ENCODE peak calls at places on chromosomes 1 and 21, in six cellular contexts. G is choroid plexus epithelial cell; U is fibroblast of lung; A is heart right ventricle; V is lower lobe of right lung; O is CD8-positive, alpha-beta memory T cell. F is an unnamed sample.

GRCh38 chr1:185561629-185562028 is 172.6 kb upstream of the HMCN1 start:
- DNase-seq in U (no peak), A (no peak), O (no peak), V (no peak), G (peak), F (no peak)

GRCh38 chr1:99992044-99992722 is 22.4 kb downstream of the SLC35A3 start:
- DNase-seq in O (no peak), G (peak), U (no peak), V (no peak), A (no peak), F (no peak)

GRCh38 chr21:27108228-27108627 is 141.3 kb upstream of the ADAMTS5 start:
- DNase-seq in O (no peak), G (peak), V (no peak), U (peak), A (no peak), F (no peak)

GRCh38 chr1:72115290-72115689 is 167.0 kb downstream of the NEGR1 start:
- DNase-seq in G (no peak), A (no peak), V (no peak), O (no peak), U (no peak), F (no peak)

GRCh38 chr1:21721271-21721985 is 52.3 kb upstream of the RAP1GAP start:
- DNase-seq in A (no peak), G (no peak), O (no peak), U (no peak), V (no peak), F (no peak)

GRCh38 chr1:40224040-40224439 is 23.7 kb upstream of the TMCO2 start:
- DNase-seq in G (no peak), U (no peak), A (no peak), O (no peak), V (no peak), F (no peak)

GRCh38 chr1:232793944-232794343 is 11.3 kb upstream of the MAP10 start:
- DNase-seq in O (no peak), A (no peak), V (no peak), G (peak), U (peak), F (no peak)

GRCh38 chr1:39892611-39893595 is 8.8 kb downstream of the MYCL start:
- DNase-seq in A (no peak), O (no peak), G (peak), V (no peak), U (peak), F (no peak)

GRCh38 chr1:156750191-156750931 is 1.1 kb downstream of the HDGF start:
- DNase-seq in A (no peak), V (peak), G (no peak), U (no peak), O (peak), F (no peak)

GRCh38 chr1:205791568-205792180 is 16.4 kb upstream of the RAB29 start:
- DNase-seq in G (peak), U (peak), O (peak), A (peak), V (peak), F (no peak)

GRCh38 chr1:1703796-1704195 is 11.2 kb upstream of the SLC35E2B start:
- DNase-seq in O (no peak), A (no peak), G (no peak), V (no peak), U (no peak), F (no peak)

GRCh38 chr1:18211764-18212163 is 104.2 kb downstream of the IGSF21 start:
- DNase-seq in A (no peak), G (no peak), V (no peak), O (no peak), U (no peak), F (no peak)

DNA sequence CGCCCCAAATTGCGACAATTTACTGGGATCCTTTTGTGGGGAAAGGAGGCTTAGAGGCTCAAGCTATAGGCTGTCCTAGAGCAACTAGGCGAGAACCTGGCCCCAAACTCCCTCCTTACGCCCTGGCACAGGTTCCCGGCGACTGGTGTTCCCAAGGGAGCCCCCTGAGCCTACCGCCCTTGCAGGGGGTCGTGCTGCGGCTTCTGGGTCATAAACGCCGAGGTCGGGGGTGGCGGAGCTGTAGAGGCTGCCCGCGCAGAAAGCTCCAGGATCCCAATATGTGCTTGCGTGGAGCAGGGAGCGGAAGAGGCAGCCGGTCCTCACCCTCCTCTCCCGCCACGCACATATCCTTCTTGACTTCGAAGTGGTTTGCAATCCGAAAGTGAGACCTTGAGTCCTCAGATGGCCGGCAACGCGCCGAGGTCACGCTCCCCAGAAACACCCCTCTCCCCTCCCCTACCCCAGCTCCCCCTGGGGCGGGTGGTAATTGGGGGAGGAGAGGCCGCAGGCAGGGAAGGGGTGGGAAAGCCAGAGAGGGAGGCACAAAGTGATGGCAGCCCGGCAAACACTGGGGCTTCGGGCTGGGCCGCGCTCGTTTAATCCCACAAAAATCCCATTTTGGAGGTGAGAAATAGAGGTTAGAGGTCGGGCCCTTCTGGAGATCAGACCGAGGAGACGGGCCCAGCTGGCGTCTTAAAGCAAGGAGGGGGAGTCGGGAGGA is 6.2 kb downstream of the SIM2 start:
- DNase-seq in O (no peak), V (no peak), U (no peak), A (no peak), G (no peak), F (no peak)
- H3K4me3 ChIP-seq in O (no peak), V (no peak), U (no peak), A (no peak), G (no peak), F (peak)

DNA sequence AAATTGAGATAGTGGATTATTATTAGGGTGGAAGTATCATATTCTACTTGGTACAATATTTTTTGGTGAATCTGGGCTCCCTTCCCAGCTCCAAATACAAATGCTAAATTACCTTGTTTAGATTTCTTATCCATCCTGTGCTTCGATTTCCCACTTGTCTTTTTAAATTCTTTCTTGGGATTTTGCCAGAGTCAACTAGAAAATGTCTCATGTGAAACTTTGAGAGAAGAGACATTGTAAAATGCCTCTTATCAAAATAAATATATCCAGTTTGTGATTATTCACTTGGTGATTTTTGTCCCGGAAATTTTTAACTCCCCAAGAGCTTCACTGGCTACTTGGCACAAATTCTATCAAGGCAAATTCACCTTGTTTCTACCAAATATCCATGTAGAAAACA is 202.0 kb downstream of the FMN2 start:
- DNase-seq in A (no peak), O (no peak), U (no peak), G (no peak), V (no peak), F (no peak)
- H3K4me3 ChIP-seq in A (no peak), O (no peak), U (no peak), G (no peak), V (no peak), F (no peak)

GRCh38 chr1:82818596-82818995 is 1017.9 kb downstream of the ADGRL2 start:
- DNase-seq in V (no peak), G (no peak), U (no peak), A (no peak), O (no peak), F (no peak)

GRCh38 chr1:82820816-82821215 is 1020.1 kb downstream of the ADGRL2 start:
- DNase-seq in U (no peak), G (no peak), O (no peak), A (no peak), V (no peak), F (no peak)

GRCh38 chr1:82813351-82813750 is 1012.6 kb downstream of the ADGRL2 start:
- DNase-seq in O (no peak), U (no peak), A (no peak), V (no peak), G (no peak), F (no peak)

DNA sequence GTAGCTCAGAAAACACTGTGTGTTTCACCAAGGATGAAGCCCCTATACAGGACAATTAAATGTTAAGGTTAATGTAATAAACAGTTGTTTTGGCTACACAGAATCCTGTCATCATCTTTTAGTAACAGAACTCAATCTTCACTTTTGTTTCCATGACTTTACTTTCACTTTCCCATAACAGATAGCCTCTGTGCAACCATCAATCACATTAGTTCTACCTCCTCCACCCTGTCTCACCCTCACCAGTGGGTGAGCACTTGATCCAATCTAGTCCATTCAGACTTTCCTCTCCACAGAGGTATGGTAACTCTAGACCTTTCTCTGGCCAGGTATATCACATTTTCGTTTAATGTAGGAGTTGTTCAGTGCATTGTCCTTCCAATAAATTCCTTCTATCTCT is 1018.5 kb downstream of the ADGRL2 start:
- DNase-seq in O (no peak), U (no peak), A (no peak), G (no peak), V (no peak), F (no peak)
- H3K4me3 ChIP-seq in O (no peak), U (no peak), A (no peak), G (no peak), V (no peak), F (no peak)

GRCh38 chr1:53826367-53826766 is 11.7 kb downstream of the NDC1 start:
- DNase-seq in V (no peak), U (peak), G (peak), O (no peak), A (no peak), F (no peak)
- H3K4me3 ChIP-seq in V (no peak), U (no peak), G (no peak), O (no peak), A (no peak), F (no peak)

DNA sequence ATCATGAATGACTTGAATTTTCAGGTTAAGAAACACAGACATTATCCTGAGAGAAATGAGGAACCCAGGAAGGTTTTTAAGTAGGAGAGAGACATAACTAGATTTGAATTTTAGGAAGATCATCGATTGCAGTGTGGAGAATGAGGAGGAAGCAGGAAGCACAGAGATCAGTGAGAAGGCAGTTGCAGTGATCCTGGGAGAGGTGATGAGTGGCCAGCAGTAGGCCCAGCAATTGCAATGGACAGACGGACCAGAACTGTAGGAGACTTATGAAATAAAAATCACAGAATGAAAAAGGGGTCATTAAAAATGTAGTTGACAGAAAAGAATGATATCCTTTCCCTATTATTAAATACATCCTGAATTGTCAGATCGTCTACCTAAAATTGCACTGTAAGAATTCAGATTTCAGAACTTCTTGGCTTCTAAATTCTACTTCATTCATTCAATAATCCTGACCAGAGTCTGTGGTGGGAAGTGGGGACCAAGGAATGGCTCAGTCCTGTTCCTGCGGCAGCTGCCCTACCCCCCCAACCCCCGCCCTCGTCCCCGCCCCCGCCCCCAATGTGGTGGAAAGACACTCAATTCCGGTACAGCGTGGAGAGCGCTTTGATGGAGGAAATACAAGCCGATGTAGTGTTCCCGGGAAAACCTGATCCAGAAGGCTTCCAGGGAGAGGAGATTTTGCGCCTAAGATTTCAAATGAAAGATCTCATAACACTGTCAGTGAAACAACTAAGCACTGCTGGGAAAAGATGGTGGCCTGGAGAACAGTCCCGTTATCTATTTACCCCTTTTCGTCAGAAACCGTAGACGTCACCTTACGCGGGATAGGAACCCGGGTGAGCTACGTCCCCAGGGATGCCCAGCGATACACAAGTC is 35.1 kb downstream of the SLC2A1 start:
- DNase-seq in U (no peak), G (no peak), O (no peak), A (no peak), V (no peak), F (no peak)
- H3K4me3 ChIP-seq in U (peak), G (peak), O (peak), A (peak), V (peak), F (peak)

GRCh38 chr1:220894924-220895256 is 15.6 kb downstream of the HLX start:
- DNase-seq in G (no peak), V (no peak), U (no peak), A (no peak), O (no peak), F (no peak)

GRCh38 chr1:220895412-220895946 is 16.2 kb downstream of the HLX start:
- DNase-seq in A (no peak), G (no peak), U (no peak), O (no peak), V (no peak), F (no peak)

GRCh38 chr1:220892997-220893700 is 13.9 kb downstream of the HLX start:
- DNase-seq in U (no peak), G (no peak), O (no peak), A (no peak), V (no peak), F (no peak)

GRCh38 chr1:220893701-220894024 is 14.4 kb downstream of the HLX start:
- DNase-seq in V (no peak), G (no peak), O (no peak), U (no peak), A (no peak), F (no peak)

DNA sequence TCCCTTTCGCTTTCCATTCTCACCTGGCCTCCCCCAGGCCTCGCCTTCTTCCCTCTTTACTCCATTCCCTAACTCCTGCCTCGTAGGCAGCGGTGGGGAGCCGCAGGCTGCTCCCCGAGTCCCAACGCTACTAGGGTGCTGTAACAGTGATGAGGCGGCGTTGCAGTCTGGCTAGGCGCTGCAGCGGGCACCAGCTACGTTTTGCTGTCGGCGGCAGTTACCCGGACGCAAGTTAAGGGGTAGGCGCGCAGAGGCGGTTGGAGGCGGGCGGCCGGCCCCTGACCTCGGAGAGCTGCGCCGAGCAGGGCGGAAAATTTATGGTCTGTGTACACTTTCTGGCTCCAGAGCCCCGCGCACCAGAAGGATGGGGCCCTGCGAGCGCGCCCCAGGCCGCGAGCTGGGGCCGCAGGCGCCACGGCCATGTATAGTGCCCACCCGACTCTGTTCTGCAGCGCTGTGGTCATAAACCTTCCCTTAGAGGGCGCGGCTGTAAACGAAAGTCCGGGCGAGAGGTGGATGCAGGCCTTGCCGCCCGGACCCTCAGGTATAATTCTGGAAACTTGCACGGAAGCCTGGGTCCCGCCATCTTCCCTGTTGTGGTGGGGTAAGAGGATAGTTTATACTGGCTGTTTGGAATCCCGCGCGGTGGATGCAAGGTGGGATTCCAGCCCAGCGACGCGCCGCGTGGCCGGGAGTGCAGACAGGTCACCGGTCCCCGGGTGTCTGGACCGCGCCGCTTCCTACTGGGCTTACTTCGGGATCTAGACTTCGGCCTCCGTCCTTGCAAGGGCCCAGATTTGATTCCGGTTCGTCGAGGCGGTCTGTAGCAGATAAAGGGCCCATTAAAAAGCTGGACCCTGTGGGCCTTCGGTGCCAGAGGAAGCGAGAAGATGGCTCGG is 15.0 kb downstream of the HLX start:
- DNase-seq in A (no peak), U (no peak), V (no peak), O (no peak), G (no peak), F (no peak)
- H3K4me3 ChIP-seq in A (peak), U (no peak), V (peak), O (no peak), G (peak), F (no peak)

GRCh38 chr1:180641662-180642061 is 9.8 kb downstream of the XPR1 start:
- DNase-seq in A (no peak), U (no peak), O (no peak), V (no peak), G (no peak), F (no peak)
- H3K4me3 ChIP-seq in A (no peak), U (no peak), O (no peak), V (no peak), G (no peak), F (no peak)

GRCh38 chr21:19246018-19246417 is 842.4 kb upstream of the TMPRSS15 start:
- DNase-seq in U (no peak), O (no peak), V (no peak), G (no peak), A (no peak), F (no peak)
- H3K4me3 ChIP-seq in U (no peak), O (no peak), V (no peak), G (no peak), A (no peak), F (no peak)

GRCh38 chr1:204356997-204357396 is 2.7 kb downstream of the PLEKHA6 start:
- DNase-seq in U (no peak), O (no peak), A (no peak), G (peak), V (no peak), F (no peak)

GRCh38 chr1:204358605-204359004 is 1.1 kb downstream of the PLEKHA6 start:
- DNase-seq in G (no peak), O (no peak), A (no peak), U (no peak), V (no peak), F (no peak)

GRCh38 chr1:204359131-204359473 is 627 bp downstream of the PLEKHA6 start:
- DNase-seq in G (no peak), V (no peak), U (no peak), O (no peak), A (no peak), F (no peak)

GRCh38 chr1:204357551-204357950 is 2.2 kb downstream of the PLEKHA6 start:
- DNase-seq in G (no peak), U (no peak), V (no peak), A (peak), O (no peak), F (no peak)

GRCh38 chr1:204358145-204358544 is 1.6 kb downstream of the PLEKHA6 start:
- DNase-seq in V (no peak), O (no peak), A (no peak), G (no peak), U (no peak), F (no peak)
- H3K4me3 ChIP-seq in V (no peak), O (no peak), A (no peak), G (no peak), U (no peak), F (no peak)

F was measured in esophagus squamous epithelium.